ENCODE peak calls at places on chromosome 20, in four cellular contexts. U is endodermal cell, S is heart left ventricle, Q is GM23338. K is an unnamed sample. For H3K4me1, the result is how much of the 10 kb centered on the place peaks cover.

GRCh38 chr20:21715193-21715881 is 9.9 kb downstream of the PAX1 start:
- DNase-seq in S (no peak), Q (no peak), U (no peak), K (no peak)

GRCh38 chr20:63235399-63235983 is at the start of gene BIRC7:
- DNase-seq in Q (no peak), U (no peak), S (no peak), K (no peak)

GRCh38 chr20:47493175-47493953 is 8.3 kb upstream of the NCOA3 start:
- DNase-seq in S (peak), Q (no peak), U (no peak), K (peak)

GRCh38 chr20:53664121-53664520 is 70.5 kb upstream of the ZNF217 start:
- DNase-seq in S (no peak), Q (no peak), U (no peak), K (peak)

GRCh38 chr20:47453167-47453782 is 48.4 kb upstream of the NCOA3 start:
- DNase-seq in S (no peak), Q (no peak), U (no peak), K (no peak)

GRCh38 chr20:14924433-14924832 is 587.0 kb upstream of the FLRT3 start:
- DNase-seq in S (no peak), Q (no peak), U (no peak), K (no peak)

GRCh38 chr20:20712004-20712473 is 405 bp downstream of the RALGAPA2 start:
- DNase-seq in S (no peak), Q (peak), U (no peak), K (no peak)

GRCh38 chr20:39899881-39900280 is 789.2 kb downstream of the MAFB start:
- DNase-seq in Q (peak), S (no peak), U (no peak), K (no peak)

GRCh38 chr20:43844778-43845614 is 69.7 kb upstream of the TOX2 start:
- DNase-seq in U (no peak), Q (no peak), S (no peak), K (peak)

GRCh38 chr20:45343867-45344721 is 4.1 kb downstream of the SDC4 start:
- DNase-seq in U (peak), S (no peak), Q (no peak), K (peak)

GRCh38 chr20:32535953-32536823 is 48.9 kb downstream of the NOL4L start:
- DNase-seq in Q (peak), U (peak), S (peak), K (peak)
- H3K4me3 ChIP-seq in Q (peak), U (peak), S (peak), K (peak)

DNA sequence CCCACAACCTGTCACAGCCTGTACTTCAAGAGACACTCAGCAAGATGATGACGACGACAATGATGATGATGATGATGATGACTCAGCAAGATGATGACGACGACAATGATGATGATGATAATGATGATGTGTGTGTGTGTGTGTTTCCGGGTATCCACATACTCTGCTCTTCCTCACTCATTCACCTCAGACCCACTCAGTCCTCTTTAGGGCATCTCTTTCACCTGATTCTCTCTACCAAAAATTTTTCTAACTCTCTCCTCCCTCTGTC is 1.2 kb upstream of the EIF6 start:
- DNase-seq in U (no peak), S (no peak), Q (no peak), K (no peak)
- H3K27ac ChIP-seq in U (no peak), S (no peak), Q (no peak), K (no peak)

GRCh38 chr20:17626217-17627007 is 55.6 kb downstream of the RRBP1 start:
- DNase-seq in S (peak), U (no peak), Q (no peak), K (no peak)
- H3K4me1 ChIP-seq in S (under half), U (under half), Q (under half), K (under half)

DNA sequence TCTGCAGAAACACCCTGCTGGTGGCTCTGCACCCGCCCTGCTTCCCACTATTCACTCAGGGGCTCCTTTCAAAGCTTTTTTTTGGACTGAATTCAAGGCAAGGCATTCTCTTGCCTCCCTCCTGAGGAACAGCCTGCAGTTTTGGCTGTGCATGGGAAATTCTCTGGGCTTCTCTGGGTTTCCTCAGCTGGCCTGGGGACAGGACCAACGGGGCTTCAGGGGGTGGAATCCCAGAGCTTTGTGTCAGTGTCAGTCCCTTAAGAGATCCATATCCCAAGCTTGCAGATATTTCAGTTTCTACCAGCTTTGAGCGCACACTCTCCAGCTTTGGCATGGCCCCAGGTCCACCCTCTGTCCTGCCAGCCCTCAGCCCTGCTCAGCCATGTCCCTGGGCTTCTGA is 2.0 kb downstream of the SCRT2 start:
- DNase-seq in S (no peak), U (no peak), Q (no peak), K (no peak)
- H3K4me3 ChIP-seq in S (no peak), U (no peak), Q (no peak), K (no peak)

GRCh38 chr20:17837179-17837578 is 131.4 kb downstream of the SNX5 start:
- DNase-seq in Q (no peak), U (no peak), S (no peak), K (no peak)
- H3K27ac ChIP-seq in Q (no peak), U (no peak), S (peak), K (no peak)

GRCh38 chr20:41176711-41177552 is 39.6 kb downstream of the PLCG1 start:
- DNase-seq in Q (no peak), U (peak), S (no peak), K (no peak)
- H3K4me1 ChIP-seq in Q (under half), U (under half), S (under half), K (under half)

GRCh38 chr20:41694796-41695195 is 76.6 kb upstream of the CHD6 start:
- DNase-seq in U (peak), Q (no peak), S (no peak), K (no peak)
- H3K4me3 ChIP-seq in U (no peak), Q (peak), S (no peak), K (no peak)